ENCODE peak calls at places on chromosome 1, in nine cellular contexts. H is WTC11, T is astrocyte of the cerebellum, Z is substantia nigra, N is T-helper 1 cell, D is astrocyte of the spinal cord, W is fibroblast of villous mesenchyme, O is NAMALWA, P is cardiac muscle cell. L is an unnamed sample.

GRCh38 chr1:225447649-225448048 is 19.8 kb upstream of the LBR start:
- DNase-seq in O (no peak), N (no peak), W (peak), D (peak), T (no peak), H (no peak), P (no peak), Z (peak), L (no peak)

GRCh38 chr1:59919742-59920141 is 6.8 kb downstream of the CYP2J2 start:
- DNase-seq in P (no peak), T (no peak), Z (no peak), H (no peak), O (no peak), N (no peak), W (no peak), D (no peak), L (no peak)

GRCh38 chr1:116515702-116516101 is 55.1 kb downstream of the CD58 start:
- DNase-seq in D (no peak), Z (no peak), H (no peak), P (no peak), O (no peak), W (no peak), T (no peak), N (no peak), L (peak)

GRCh38 chr1:210232524-210233215 is at the start of gene SERTAD4:
- DNase-seq in P (peak), T (no peak), W (peak), D (peak), Z (peak), O (no peak), H (peak), N (no peak), L (no peak)

GRCh38 chr1:51372561-51372960 is 42.2 kb upstream of the TTC39A start:
- DNase-seq in N (no peak), H (no peak), Z (no peak), O (no peak), D (no peak), T (no peak), W (no peak), P (no peak), L (no peak)

GRCh38 chr1:101105877-101106276 is 80.3 kb upstream of the DPH5 start:
- DNase-seq in H (no peak), N (no peak), W (no peak), Z (no peak), D (no peak), T (peak), O (no peak), P (no peak), L (no peak)

GRCh38 chr1:46635205-46635604 is 18.6 kb upstream of the MOB3C start:
- DNase-seq in P (no peak), D (no peak), Z (no peak), W (no peak), T (no peak), O (no peak), H (no peak), N (no peak), L (no peak)

GRCh38 chr1:55750020-55750995 is 535.1 kb upstream of the USP24 start:
- DNase-seq in P (peak), H (no peak), T (no peak), W (no peak), Z (no peak), D (no peak), O (no peak), N (no peak), L (no peak)

GRCh38 chr1:185045793-185046441 is 559 bp downstream of the RNF2 start:
- DNase-seq in Z (no peak), D (peak), O (peak), W (peak), H (peak), T (no peak), N (peak), P (peak), L (peak)

GRCh38 chr1:94823116-94823515 is 3.0 kb downstream of the SLC44A3 start:
- DNase-seq in D (no peak), N (no peak), O (no peak), W (no peak), T (no peak), H (no peak), P (no peak), Z (no peak), L (no peak)

GRCh38 chr1:41919764-41920397 is 1.2 kb upstream of the HIVEP3 start:
- DNase-seq in N (peak), D (no peak), Z (peak), W (peak), O (peak), H (peak), P (peak), T (no peak), L (peak)

GRCh38 chr1:175427625-175428024 is 235.0 kb upstream of the KIAA0040 start:
- DNase-seq in T (no peak), D (no peak), O (no peak), W (no peak), Z (no peak), P (no peak), N (no peak), H (no peak), L (no peak)

GRCh38 chr1:211183924-211184323 is 50.0 kb upstream of the KCNH1 start:
- DNase-seq in N (no peak), T (no peak), Z (no peak), P (no peak), W (peak), D (no peak), O (no peak), H (no peak), L (no peak)

GRCh38 chr1:44826375-44827196 is 16.5 kb downstream of the PTCH2 start:
- DNase-seq in Z (peak), T (no peak), O (no peak), N (no peak), W (no peak), H (no peak), P (no peak), D (no peak), L (no peak)

GRCh38 chr1:42658880-42659337 is 686 bp downstream of the PPIH start:
- DNase-seq in T (no peak), N (no peak), W (peak), P (peak), O (no peak), D (peak), H (no peak), Z (no peak), L (no peak)

GRCh38 chr1:226816585-226816984 is 53.8 kb upstream of the PSEN2 start:
- DNase-seq in O (no peak), H (no peak), W (peak), P (no peak), D (peak), Z (no peak), N (no peak), T (peak), L (no peak)

GRCh38 chr1:82485591-82486369 is 685.0 kb downstream of the ADGRL2 start:
- DNase-seq in D (peak), Z (peak), O (no peak), H (peak), W (no peak), T (peak), P (peak), N (no peak), L (no peak)

GRCh38 chr1:183633676-183634343 is 1.8 kb downstream of the ARPC5 start:
- DNase-seq in W (peak), T (peak), H (no peak), Z (no peak), O (peak), N (no peak), D (peak), P (peak), L (peak)

GRCh38 chr1:2989976-2990375 is 31.3 kb upstream of the ACTRT2 start:
- DNase-seq in O (no peak), W (no peak), N (no peak), T (no peak), P (no peak), H (no peak), Z (no peak), D (no peak), L (no peak)

GRCh38 chr1:93554883-93555872 is 107.3 kb downstream of the FNBP1L start:
- DNase-seq in D (no peak), T (no peak), Z (no peak), W (peak), N (no peak), O (no peak), H (no peak), P (peak), L (no peak)

GRCh38 chr1:65112811-65113210 is 35.2 kb upstream of the AK4 start:
- DNase-seq in P (no peak), T (no peak), Z (no peak), D (no peak), N (no peak), O (no peak), H (no peak), W (no peak), L (no peak)

GRCh38 chr1:235511470-235512240 is 7.4 kb upstream of the B3GALNT2 start:
- DNase-seq in O (peak), T (no peak), H (no peak), Z (no peak), P (peak), D (no peak), N (no peak), W (no peak), L (no peak)

GRCh38 chr1:14390816-14391215 is 207.7 kb upstream of the KAZN start:
- DNase-seq in P (peak), W (no peak), H (no peak), T (no peak), Z (no peak), N (no peak), O (no peak), D (no peak), L (no peak)

GRCh38 chr1:63128562-63128961 is 193.8 kb upstream of the FOXD3 start:
- DNase-seq in O (no peak), H (no peak), W (no peak), Z (no peak), P (no peak), T (no peak), N (no peak), D (no peak), L (no peak)

GRCh38 chr1:10628685-10629084 is 153.9 kb downstream of the PEX14 start:
- DNase-seq in P (no peak), D (peak), O (no peak), N (no peak), T (peak), H (no peak), Z (peak), W (no peak), L (no peak)

GRCh38 chr1:62327360-62328051 is 8.3 kb upstream of the KANK4 start:
- DNase-seq in Z (no peak), H (peak), W (no peak), O (no peak), D (no peak), P (no peak), T (no peak), N (no peak), L (no peak)

GRCh38 chr1:23216771-23217420 is 406 bp downstream of the HTR1D start:
- DNase-seq in D (no peak), W (no peak), O (peak), P (peak), Z (no peak), H (peak), T (no peak), N (no peak), L (no peak)

GRCh38 chr1:6858586-6858985 is 73.3 kb downstream of the CAMTA1 start:
- DNase-seq in Z (no peak), N (no peak), P (no peak), W (no peak), T (no peak), O (no peak), D (no peak), H (no peak), L (no peak)

GRCh38 chr1:15515026-15515663 is 8.9 kb downstream of the CASP9 start:
- DNase-seq in P (no peak), O (peak), Z (no peak), N (no peak), D (no peak), W (peak), T (no peak), H (no peak), L (no peak)

GRCh38 chr1:161020573-161021167 is at the start of gene F11R:
- DNase-seq in D (no peak), N (no peak), H (peak), Z (no peak), T (no peak), O (no peak), P (peak), W (peak), L (peak)

GRCh38 chr1:21034725-21035628 is 141.7 kb downstream of the EIF4G3 start:
- DNase-seq in O (no peak), N (no peak), D (no peak), W (no peak), Z (peak), H (no peak), T (no peak), P (no peak), L (no peak)

GRCh38 chr1:57234459-57234858 is 189.4 kb downstream of the DAB1 start:
- DNase-seq in O (no peak), Z (no peak), D (no peak), T (no peak), N (no peak), P (no peak), H (no peak), W (no peak), L (no peak)

GRCh38 chr1:2121071-2121691 is 71.0 kb downstream of the PRKCZ start:
- DNase-seq in T (no peak), O (no peak), P (no peak), H (no peak), Z (no peak), N (no peak), W (no peak), D (no peak), L (no peak)

GRCh38 chr1:66489146-66489545 is 44.8 kb upstream of the SGIP1 start:
- DNase-seq in Z (no peak), T (no peak), H (no peak), O (no peak), N (no peak), P (no peak), D (no peak), W (peak), L (no peak)

GRCh38 chr1:158951956-158952355 is 20.6 kb downstream of the PYHIN1 start:
- DNase-seq in W (peak), Z (no peak), D (no peak), H (peak), P (no peak), T (no peak), O (peak), N (no peak), L (peak)

GRCh38 chr1:59008599-59009347 is 224.9 kb upstream of the JUN start:
- DNase-seq in Z (no peak), D (no peak), T (no peak), O (no peak), P (no peak), N (no peak), H (no peak), W (peak), L (no peak)

GRCh38 chr1:95023399-95024050 is 49.2 kb downstream of the ALG14 start:
- DNase-seq in O (no peak), D (peak), Z (no peak), W (peak), P (no peak), T (peak), N (no peak), H (no peak), L (no peak)

L was measured in GM12865.